ENCODE peak calls at places on chromosomes 1 and 21, in six cellular contexts. H is A549, Z is skeletal muscle cell, G is ovary, E is adrenal gland, Q is fibroblast of lung. C is an unnamed sample.

GRCh38 chr1:188958461-188959115 is 1519.1 kb downstream of the BRINP3 start:
- DNase-seq in H (no peak), Z (no peak), G (no peak), E (no peak), Q (no peak), C (no peak)

GRCh38 chr1:17802164-17802563 is 47.0 kb downstream of the ACTL8 start:
- DNase-seq in H (no peak), Z (peak; percentile 19), G (no peak), E (no peak), Q (peak; percentile 29), C (peak; percentile 60)

GRCh38 chr1:33039840-33040239 is 3.2 kb upstream of the AK2 start:
- DNase-seq in H (no peak), Z (no peak), G (no peak), E (no peak), Q (no peak), C (no peak)

GRCh38 chr1:87091425-87091824 is 177.0 kb downstream of the HS2ST1 start:
- DNase-seq in H (no peak), Z (no peak), G (no peak), E (no peak), Q (no peak), C (no peak)

GRCh38 chr1:21736876-21737275 is 46.1 kb downstream of the USP48 start:
- DNase-seq in H (no peak), Z (no peak), G (no peak), E (no peak), Q (no peak), C (no peak)

GRCh38 chr1:173903827-173904226 is 13.3 kb downstream of the SERPINC1 start:
- DNase-seq in H (no peak), Z (no peak), G (no peak), E (no peak), Q (no peak), C (no peak)

GRCh38 chr1:68173283-68174172 is 58.8 kb downstream of the WLS start:
- DNase-seq in H (no peak), Z (no peak), G (no peak), E (no peak), Q (peak; percentile 51), C (peak; percentile 33)

GRCh38 chr1:34354367-34354766 is 177.7 kb downstream of the C1orf94 start:
- DNase-seq in H (no peak), Z (no peak), G (no peak), E (no peak), Q (no peak), C (no peak)

GRCh38 chr1:235919127-235919796 is 52.6 kb upstream of the LYST start:
- DNase-seq in H (no peak), Z (no peak), G (no peak), E (no peak), Q (peak; percentile 47), C (peak; percentile 64)

GRCh38 chr1:248046536-248046935 is at the start of gene OR2L3:
- DNase-seq in H (no peak), Z (no peak), G (no peak), E (no peak), Q (no peak), C (no peak)

GRCh38 chr1:156910309-156910782 is 10.1 kb upstream of the LRRC71 start:
- DNase-seq in H (peak; percentile 66), Z (no peak), G (no peak), E (no peak), Q (no peak), C (no peak)

GRCh38 chr1:226716577-226716976 is 22.5 kb downstream of the ITPKB start:
- DNase-seq in H (no peak), Z (no peak), G (no peak), E (no peak), Q (no peak), C (no peak)

GRCh38 chr21:42236693-42237092 is 17.8 kb downstream of the ABCG1 start:
- DNase-seq in H (no peak), Z (no peak), G (no peak), E (no peak), Q (no peak), C (no peak)

GRCh38 chr1:24117722-24118409 is 5.9 kb upstream of the MYOM3 start:
- DNase-seq in H (peak; percentile 43), Z (no peak), G (no peak), E (no peak), Q (peak; percentile 31), C (peak; percentile 52)

DNA sequence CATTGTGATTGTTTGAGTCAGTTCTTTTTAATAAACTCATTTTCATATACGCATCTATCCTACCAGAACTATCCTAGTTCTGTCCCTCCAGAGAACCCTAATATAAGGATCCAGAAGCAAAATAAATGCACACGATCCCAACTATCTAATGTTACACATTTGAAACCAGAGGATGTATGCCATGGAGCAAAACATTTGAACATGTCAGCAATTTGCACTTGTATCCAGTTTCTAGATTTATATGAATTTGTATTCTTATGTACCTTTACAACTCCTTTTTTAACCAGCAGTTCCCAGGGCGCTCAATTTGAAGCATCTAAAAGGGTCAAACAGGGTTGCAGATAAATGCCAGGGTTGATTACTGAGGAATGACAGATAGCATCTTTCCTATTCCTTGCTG is 2.1 kb downstream of the EXTL2 start:
- DNase-seq in H (no peak), Z (no peak), G (no peak), E (no peak), Q (no peak), C (no peak)
- H3K4me3 ChIP-seq in H (no peak overlapping the region), Z (no peak overlapping the region), G (no peak overlapping the region), E (no peak overlapping the region), Q (no peak overlapping the region), C (no peak overlapping the region)

GRCh38 chr21:39325458-39325857 is 12.0 kb upstream of the BRWD1 start:
- DNase-seq in H (no peak), Z (no peak), G (no peak), E (no peak), Q (no peak), C (no peak)
- H3K4me3 ChIP-seq in H (no peak overlapping the region), Z (no peak overlapping the region), G (no peak overlapping the region), E (no peak overlapping the region), Q (no peak overlapping the region), C (no peak overlapping the region)

DNA sequence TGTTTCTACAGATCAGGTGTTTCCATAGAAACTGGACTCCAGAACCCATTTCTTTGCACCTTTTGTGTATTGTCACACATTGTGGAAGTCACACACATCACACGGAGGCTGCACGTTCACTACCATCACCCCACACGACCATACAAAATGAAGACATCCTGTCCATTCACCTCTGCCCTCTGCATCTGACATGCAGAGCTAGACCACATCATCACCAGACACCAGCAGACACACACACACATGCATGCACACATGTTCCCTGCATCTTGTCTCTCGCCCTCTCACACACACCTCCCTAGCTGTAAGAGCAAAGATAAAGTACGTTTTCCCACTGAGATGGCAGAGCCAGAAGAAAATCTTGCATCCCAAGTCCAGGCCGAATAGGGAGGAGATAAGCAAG is 617 bp downstream of the PRELP start:
- DNase-seq in H (no peak), Z (no peak), G (no peak), E (no peak), Q (no peak), C (no peak)
- H3K4me3 ChIP-seq in H (no peak overlapping the region), Z (no peak overlapping the region), G (peak overlapping the region; percentile 62), E (no peak overlapping the region), Q (no peak overlapping the region), C (no peak overlapping the region)

DNA sequence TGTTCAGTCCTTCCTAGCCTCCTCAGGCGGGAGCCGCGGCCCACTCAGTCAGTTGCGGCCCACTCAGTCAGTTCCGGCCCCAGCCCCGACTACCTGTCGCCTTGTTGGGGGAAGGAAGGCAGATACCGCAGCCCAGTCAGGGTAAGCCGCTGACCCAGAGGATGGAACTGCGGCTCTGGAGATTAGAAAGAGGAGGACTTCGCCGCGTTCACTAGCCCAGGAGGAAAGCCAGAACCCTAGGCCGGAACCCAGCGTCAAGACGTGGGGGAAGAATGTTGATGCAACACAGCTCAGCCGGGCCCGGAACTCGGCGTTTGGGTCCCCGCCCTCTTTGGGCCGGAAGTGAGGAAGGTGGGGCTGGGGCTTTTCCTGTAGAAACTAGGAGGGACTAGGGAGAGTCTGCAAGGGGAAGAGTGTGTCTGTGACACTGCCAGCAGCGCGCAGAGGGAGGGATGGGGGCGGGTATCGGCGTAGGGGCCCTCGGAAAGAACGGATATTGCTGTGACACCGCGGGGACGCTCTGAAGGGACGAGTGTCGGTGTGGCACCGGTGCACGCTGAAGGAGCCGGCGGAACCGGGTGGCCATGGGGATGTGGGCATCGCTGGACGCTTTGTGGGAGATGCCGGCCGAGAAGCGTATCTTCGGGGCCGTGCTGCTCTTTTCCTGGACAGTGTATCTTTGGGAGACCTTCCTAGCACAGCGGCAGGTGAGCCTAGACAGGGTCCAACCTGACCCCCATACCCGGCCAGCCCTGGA is at the start of gene ZMPSTE24:
- DNase-seq in H (peak; percentile 66), Z (peak; percentile 92), G (peak; percentile 93), E (peak; percentile 98), Q (peak; percentile 99), C (peak; percentile 97)
- H3K4me3 ChIP-seq in H (peak within 1 kb of the TSS; percentile 75), Z (peak within 1 kb of the TSS; percentile 95), G (peak within 1 kb of the TSS; percentile 71), E (peak within 1 kb of the TSS; percentile 83), Q (peak within 1 kb of the TSS; percentile 100), C (peak within 1 kb of the TSS; percentile 97)

GRCh38 chr1:31600641-31601040 is 16.8 kb upstream of the HCRTR1 start:
- DNase-seq in H (no peak), Z (no peak), G (no peak), E (no peak), Q (no peak), C (no peak)
- H3K4me3 ChIP-seq in H (no peak overlapping the region), Z (no peak overlapping the region), G (no peak overlapping the region), E (no peak overlapping the region), Q (no peak overlapping the region), C (no peak overlapping the region)

DNA sequence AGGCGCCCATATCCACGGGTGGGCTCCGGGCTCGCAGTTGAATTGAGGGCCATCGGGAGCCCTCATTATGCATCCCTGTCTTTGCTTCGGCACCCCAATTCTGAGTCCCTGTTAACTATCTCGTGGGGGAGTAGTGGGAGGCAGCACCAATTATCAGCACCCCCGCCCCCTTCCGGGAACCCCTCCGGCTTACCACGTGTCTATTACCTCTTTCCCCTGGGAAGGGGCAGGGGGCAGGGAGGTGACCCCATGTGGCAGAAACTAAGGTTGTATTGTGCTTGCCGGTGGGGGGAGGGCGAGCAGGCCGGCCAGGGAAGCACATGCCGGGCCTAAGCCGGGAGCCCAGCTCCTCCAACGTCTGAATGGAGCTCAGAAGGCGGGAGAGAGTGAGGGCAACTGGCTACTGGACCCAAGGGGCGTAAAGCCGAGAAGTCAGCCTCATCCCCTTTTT is 1.0 kb downstream of the LIN28A start:
- DNase-seq in H (no peak), Z (no peak), G (no peak), E (no peak), Q (no peak), C (no peak)
- H3K4me3 ChIP-seq in H (no peak overlapping the region), Z (no peak overlapping the region), G (no peak overlapping the region), E (no peak overlapping the region), Q (no peak overlapping the region), C (no peak overlapping the region)